ENCODE peak calls at places on chromosomes 16 and 17, in nine cellular contexts. Z, F, O, X, W, J, R, T and M are unnamed samples.

GRCh38 chr17:44210342-44211192 is 8.9 kb downstream of the UBTF start:
- DNase-seq in F (peak), Z (peak), R (peak), T (peak), X (peak), W (peak), O (peak), J (peak), M (peak)

GRCh38 chr17:8250101-8250500 is 1.0 kb downstream of the PFAS start:
- DNase-seq in T (no peak), F (no peak), J (peak), Z (no peak), W (no peak), O (no peak), X (no peak), R (no peak), M (peak)

GRCh38 chr17:73430848-73431247 is 119.0 kb upstream of the CDC42EP4 start:
- DNase-seq in O (no peak), X (no peak), T (no peak), F (no peak), J (peak), R (no peak), W (no peak), Z (no peak), M (no peak)

GRCh38 chr17:73588291-73589095 is 55.8 kb downstream of the SDK2 start:
- DNase-seq in O (no peak), J (peak), R (no peak), X (no peak), T (no peak), W (no peak), Z (no peak), F (no peak), M (no peak)

GRCh38 chr17:27264068-27264812 is 29.7 kb upstream of the WSB1 start:
- DNase-seq in X (no peak), F (no peak), W (no peak), J (no peak), R (no peak), T (no peak), O (no peak), Z (no peak), M (peak)

GRCh38 chr16:85884808-85885463 is 14.0 kb upstream of the IRF8 start:
- DNase-seq in R (no peak), F (no peak), O (no peak), X (no peak), T (no peak), Z (no peak), J (no peak), W (no peak), M (no peak)

GRCh38 chr16:81174644-81175324 is 63.7 kb upstream of the BCO1 start:
- DNase-seq in F (no peak), X (no peak), W (no peak), J (no peak), Z (no peak), O (no peak), R (no peak), T (no peak), M (no peak)

GRCh38 chr17:66944365-66945203 is 19.9 kb upstream of the CACNG4 start:
- DNase-seq in O (no peak), F (no peak), Z (no peak), R (no peak), T (no peak), X (no peak), W (no peak), J (no peak), M (no peak)

GRCh38 chr17:74778960-74779359 is 2.8 kb upstream of the NAT9 start:
- DNase-seq in O (no peak), W (no peak), R (no peak), Z (no peak), T (no peak), J (no peak), X (no peak), F (peak), M (no peak)

GRCh38 chr16:52114414-52114813 is 432.5 kb downstream of the TOX3 start:
- DNase-seq in O (no peak), T (no peak), W (no peak), X (no peak), F (no peak), Z (no peak), J (no peak), R (no peak), M (no peak)

GRCh38 chr16:63008688-63009087 is 972.5 kb upstream of the CDH8 start:
- DNase-seq in J (no peak), R (no peak), T (no peak), O (no peak), Z (no peak), X (no peak), W (no peak), F (no peak), M (no peak)

GRCh38 chr16:31421587-31421986 is 6.6 kb downstream of the COX6A2 start:
- DNase-seq in O (peak), X (peak), R (peak), F (no peak), W (no peak), Z (no peak), J (no peak), T (no peak), M (no peak)

GRCh38 chr16:56916571-56917403 is 15.2 kb upstream of the HERPUD1 start:
- DNase-seq in R (no peak), O (peak), F (no peak), X (peak), W (peak), Z (no peak), T (no peak), J (no peak), M (no peak)

GRCh38 chr17:4604111-4604644 is 19.8 kb downstream of the SMTNL2 start:
- DNase-seq in O (no peak), Z (peak), F (peak), T (no peak), J (peak), R (no peak), X (no peak), W (no peak), M (no peak)

GRCh38 chr16:50494501-50495491 is 53.4 kb upstream of the NKD1 start:
- DNase-seq in T (no peak), O (no peak), F (no peak), X (no peak), Z (no peak), J (no peak), W (no peak), R (no peak), M (no peak)

GRCh38 chr16:87076950-87077749 is 240.0 kb downstream of the C16orf95 start:
- DNase-seq in T (no peak), F (peak), X (peak), O (peak), R (no peak), Z (no peak), W (peak), J (peak), M (peak)

GRCh38 chr16:71637398-71637797 is 11.4 kb downstream of the MARVELD3 start:
- DNase-seq in F (peak), J (peak), R (no peak), W (no peak), X (no peak), T (no peak), Z (peak), O (no peak), M (no peak)

GRCh38 chr17:40072481-40073346 is 9.9 kb downstream of the THRA start:
- DNase-seq in T (no peak), O (no peak), R (no peak), Z (no peak), F (peak), W (no peak), J (peak), X (no peak), M (peak)